ENCODE peak calls at places on chromosomes 7 and 10, in nine cellular contexts. F is T-helper 9 cell; L is cardiac muscle cell; W is GM03348; J is stimulated activated naive CD4-positive, alpha-beta T cell; X is smooth muscle cell of the brain vasculature; E is activated CD4-positive, alpha-beta T cell treated with anti-CD3 and anti-CD28 coated beads for 24 hours; G is NCI-H510A treated with DMSO at 0.1 percent for 48 hours; K is GM04504. Q is an unnamed sample.

GRCh38 chr10:326894-327635 is 191.8 kb downstream of the ZMYND11 start:
- DNase-seq in F (no peak), L (no peak), W (no peak), J (no peak), X (no peak), E (no peak), G (no peak), K (no peak), Q (no peak)

GRCh38 chr7:30365626-30366025 is 81.2 kb downstream of the ZNRF2 start:
- DNase-seq in F (no peak), L (no peak), W (peak; percentile 16), J (no peak), X (no peak), E (no peak), G (no peak), K (no peak), Q (no peak)

GRCh38 chr10:24952701-24953349 is 419 bp upstream of the PRTFDC1 start:
- DNase-seq in F (peak; percentile 49), L (peak; percentile 81), W (peak; percentile 70), J (peak; percentile 10), X (no peak), E (peak; percentile 20), G (peak; percentile 28), K (no peak), Q (no peak)

GRCh38 chr10:58853668-58854067 is 322.8 kb upstream of the PHYHIPL start:
- DNase-seq in F (no peak), L (no peak), W (no peak), J (no peak), X (no peak), E (no peak), G (no peak), K (no peak), Q (no peak)

GRCh38 chr7:79272066-79272669 is 181.3 kb downstream of the MAGI2 start:
- DNase-seq in F (no peak), L (peak; percentile 63), W (peak; percentile 42), J (no peak), X (no peak), E (no peak), G (peak; percentile 51), K (no peak), Q (peak; percentile 65)

GRCh38 chr10:22911889-22912762 is 15.7 kb upstream of the ARMC3 start:
- DNase-seq in F (no peak), L (peak; percentile 91), W (no peak), J (no peak), X (peak; percentile 56), E (no peak), G (peak; percentile 64), K (no peak), Q (no peak)

GRCh38 chr7:45187089-45187945 is 29.7 kb downstream of the RAMP3 start:
- DNase-seq in F (no peak), L (no peak), W (no peak), J (no peak), X (no peak), E (no peak), G (no peak), K (no peak), Q (no peak)

GRCh38 chr7:7562736-7563135 is 3.9 kb upstream of the MIOS start:
- DNase-seq in F (no peak), L (peak; percentile 18), W (no peak), J (no peak), X (no peak), E (no peak), G (no peak), K (peak; percentile 70), Q (no peak)

GRCh38 chr10:119344381-119344780 is 137.0 kb downstream of the GRK5 start:
- DNase-seq in F (no peak), L (no peak), W (no peak), J (no peak), X (no peak), E (no peak), G (peak; percentile 70), K (no peak), Q (no peak)

GRCh38 chr7:120740348-120740747 is 117.6 kb downstream of the TSPAN12 start:
- DNase-seq in F (no peak), L (peak; percentile 37), W (no peak), J (no peak), X (no peak), E (no peak), G (peak; percentile 35), K (no peak), Q (no peak)

GRCh38 chr7:128671992-128672391 is at the start of gene GARIN1A:
- DNase-seq in F (no peak), L (no peak), W (no peak), J (no peak), X (no peak), E (no peak), G (no peak), K (no peak), Q (no peak)

GRCh38 chr10:88493676-88494483 is 89.2 kb downstream of the RNLS start:
- DNase-seq in F (no peak), L (peak; percentile 49), W (peak; percentile 18), J (no peak), X (peak; percentile 26), E (no peak), G (no peak), K (peak; percentile 17), Q (no peak)

GRCh38 chr7:121451367-121452073 is 55.4 kb upstream of the FAM3C start:
- DNase-seq in F (no peak), L (no peak), W (no peak), J (no peak), X (no peak), E (no peak), G (no peak), K (no peak), Q (no peak)

Q was measured in NCI-H460.